ENCODE peak calls at places on chromosomes 5 and 9, in four cellular contexts. F is neural crest cell, D is natural killer cell, G is foreskin fibroblast. N is an unnamed sample.

GRCh38 chr5:36305571-36306326 is 4.0 kb upstream of the RANBP3L start:
- DNase-seq in F (peak; percentile 22), D (no peak), G (peak; percentile 82), N (no peak)

GRCh38 chr9:34179528-34180138 is 790 bp downstream of the UBAP1 start:
- DNase-seq in F (no peak), D (no peak), G (peak; percentile 85), N (no peak)

GRCh38 chr9:27184556-27185351 is 75.7 kb downstream of the TEK start:
- DNase-seq in F (no peak), D (no peak), G (peak; percentile 15), N (no peak)

GRCh38 chr9:1871486-1872181 is 143.5 kb upstream of the SMARCA2 start:
- DNase-seq in F (no peak), D (no peak), G (peak; percentile 1), N (no peak)

GRCh38 chr9:133275105-133276000 is at the start of gene ABO:
- DNase-seq in F (no peak), D (no peak), G (no peak), N (peak; percentile 41)

GRCh38 chr5:141941779-141942178 is 16.2 kb downstream of the PCDH12 start:
- DNase-seq in F (no peak), D (no peak), G (no peak), N (no peak)

GRCh38 chr9:8521112-8521511 is 721.5 kb upstream of the DMAC1 start:
- DNase-seq in F (no peak), D (no peak), G (no peak), N (no peak)

GRCh38 chr9:114287763-114288232 is 35.1 kb upstream of the ORM1 start:
- DNase-seq in F (no peak), D (no peak), G (no peak), N (no peak)

GRCh38 chr9:13020706-13021105 is 245.9 kb downstream of the LURAP1L start:
- DNase-seq in F (no peak), D (no peak), G (no peak), N (no peak)

GRCh38 chr5:22708770-22709328 is 144.3 kb downstream of the CDH12 start:
- DNase-seq in F (peak; percentile 1), D (no peak), G (no peak), N (no peak)
- TF ChIP-seq CTCF in F (peak; percentile 38), D (no peak), G (no peak), N (no peak)

GRCh38 chr5:171157233-171157632 is 151.8 kb upstream of the TLX3 start:
- DNase-seq in F (no peak), D (no peak), G (peak; percentile 17), N (no peak)

GRCh38 chr5:171149772-171150171 is 159.3 kb upstream of the TLX3 start:
- DNase-seq in F (no peak), D (no peak), G (no peak), N (no peak)

GRCh38 chr5:171155621-171156020 is 153.4 kb upstream of the TLX3 start:
- DNase-seq in F (no peak), D (no peak), G (peak; percentile 46), N (no peak)

GRCh38 chr5:171149333-171149732 is 159.7 kb upstream of the TLX3 start:
- DNase-seq in F (no peak), D (no peak), G (no peak), N (no peak)

GRCh38 chr5:171152382-171152781 is 156.7 kb upstream of the TLX3 start:
- DNase-seq in F (no peak), D (no peak), G (peak; percentile 56), N (no peak)
- TF ChIP-seq CTCF in F (no peak), D (no peak), G (peak; percentile 44), N (no peak)

GRCh38 chr9:129888809-129889460 is 53.7 kb downstream of the USP20 start:
- DNase-seq in F (no peak), D (peak; percentile 56), G (no peak), N (no peak)

GRCh38 chr9:129885670-129886106 is 50.4 kb downstream of the USP20 start:
- DNase-seq in F (peak; percentile 82), D (peak; percentile 86), G (peak; percentile 98), N (peak; percentile 82)

GRCh38 chr9:129888085-129888808 is 53.0 kb downstream of the USP20 start:
- DNase-seq in F (no peak), D (peak; percentile 89), G (no peak), N (no peak)

GRCh38 chr9:129886226-129887174 is 51.2 kb downstream of the USP20 start:
- DNase-seq in F (no peak), D (peak; percentile 53), G (no peak), N (no peak)

GRCh38 chr9:129887210-129888084 is 52.2 kb downstream of the USP20 start:
- DNase-seq in F (no peak), D (peak; percentile 51), G (peak; percentile 26), N (no peak)
- TF ChIP-seq CTCF in F (no peak), D (no peak), G (no peak), N (no peak)

GRCh38 chr5:56029457-56029856 is 34.7 kb upstream of the IL6ST start:
- DNase-seq in F (no peak), D (no peak), G (no peak), N (no peak)
- TF ChIP-seq CTCF in F (no peak), D (no peak), G (no peak), N (no peak)

DNA sequence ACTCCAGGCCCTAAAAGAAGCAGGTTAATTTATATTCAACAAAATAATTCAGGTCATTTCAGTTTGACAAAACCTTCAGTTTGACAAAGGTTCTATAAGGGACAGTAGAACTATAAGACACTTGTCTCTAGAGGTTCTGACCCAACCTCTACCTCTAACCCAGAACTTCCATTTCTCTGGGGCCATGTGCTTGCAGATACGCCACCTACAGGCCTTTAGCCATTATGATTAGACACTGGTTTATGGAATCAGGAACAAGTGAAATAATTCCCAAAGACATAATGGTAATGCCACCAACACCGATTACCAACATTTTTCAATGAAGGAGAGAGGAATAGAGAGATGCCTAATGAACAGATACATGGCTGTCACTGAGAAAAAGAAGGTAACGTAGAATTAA is 733.9 kb downstream of the PRELID2 start:
- DNase-seq in F (no peak), D (no peak), G (no peak), N (no peak)
- TF ChIP-seq CTCF in F (peak; percentile 45), D (no peak), G (no peak), N (peak; percentile 37)

GRCh38 chr5:1244976-1245375 is 19.8 kb downstream of the SLC6A18 start:
- DNase-seq in F (no peak), D (no peak), G (no peak), N (no peak)
- TF ChIP-seq CTCF in F (peak; percentile 19), D (no peak), G (no peak), N (peak; percentile 43)

DNA sequence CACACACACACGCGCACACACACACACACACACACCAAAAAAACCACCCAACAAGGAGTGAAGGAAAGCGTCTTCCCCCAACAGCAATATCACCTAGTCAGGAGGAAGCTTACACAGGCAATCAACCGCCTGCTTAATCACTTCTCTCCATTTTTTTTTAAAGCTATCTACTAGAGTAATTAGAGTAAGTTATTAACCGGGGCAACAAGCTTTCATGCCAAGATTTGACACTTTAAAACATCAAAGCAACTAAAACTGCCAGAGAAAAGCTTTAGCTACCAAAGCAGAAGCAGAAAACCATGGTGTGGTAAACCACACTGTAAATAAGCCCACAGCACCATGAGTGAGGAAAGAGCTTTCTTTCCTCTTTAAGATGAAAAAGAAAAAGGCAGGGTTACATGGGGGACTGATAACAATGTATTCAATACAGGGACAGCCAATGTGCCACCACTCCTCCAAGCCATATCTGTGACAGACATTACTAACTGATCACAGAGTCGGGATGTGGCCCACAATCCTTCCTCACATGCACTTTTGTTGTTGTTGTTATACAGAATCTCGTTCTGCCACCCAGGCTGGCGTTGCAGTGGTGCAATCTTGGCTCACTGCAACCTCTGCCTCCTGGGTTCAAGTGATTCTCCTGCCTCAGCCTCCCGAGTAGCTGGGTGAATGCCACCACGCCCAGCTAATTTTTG is 282.1 kb downstream of the CRB2 start:
- DNase-seq in F (no peak), D (no peak), G (no peak), N (no peak)
- TF ChIP-seq CTCF in F (no peak), D (no peak), G (no peak), N (no peak)